ENCODE peak calls at places on chromosomes 11 and 22, in four cellular contexts. H is EL; I is stimulated activated CD4-positive, alpha-beta T cell treated with anti-CD3 and anti-CD28 coated beads, Interleukin-12 subunit alpha, Interleukin-12 subunit beta, amount 100 ng/mL, for 4 hours; S is NCI-H1694 treated with DMSO at 0.1 percent for 48 hours. A is an unnamed sample.

GRCh38 chr22:37378642-37379058 is 48.6 kb downstream of the ELFN2 start:
- DNase-seq in H (no peak), I (no peak), S (no peak), A (no peak)

GRCh38 chr22:44309647-44310046 is 3.1 kb downstream of the SHISAL1 start:
- DNase-seq in H (no peak), I (no peak), S (no peak), A (peak)

GRCh38 chr11:70824590-70825300 is 426.4 kb downstream of the CTTN start:
- DNase-seq in H (no peak), I (no peak), S (no peak), A (no peak)

GRCh38 chr11:6356503-6356902 is 33.8 kb upstream of the SMPD1 start:
- DNase-seq in H (no peak), I (no peak), S (no peak), A (no peak)

GRCh38 chr22:36398602-36399472 is 11.1 kb upstream of the MYH9 start:
- DNase-seq in H (peak), I (no peak), S (no peak), A (peak)

GRCh38 chr11:61541568-61541967 is 33.0 kb downstream of the LRRC10B start:
- DNase-seq in H (peak), I (no peak), S (no peak), A (peak)

GRCh38 chr11:8786933-8787332 is 104.3 kb downstream of the RPL27A start:
- DNase-seq in H (no peak), I (no peak), S (no peak), A (no peak)

GRCh38 chr11:12867531-12867930 is 141.6 kb upstream of the RASSF10 start:
- DNase-seq in H (no peak), I (no peak), S (no peak), A (no peak)

GRCh38 chr11:66958232-66958955 is at the start of gene PC:
- DNase-seq in H (peak), I (peak), S (peak), A (peak)

GRCh38 chr11:7673724-7674434 is 579 bp upstream of the CYB5R2 start:
- DNase-seq in H (peak), I (peak), S (no peak), A (peak)

GRCh38 chr11:110715541-110715940 is 3.3 kb upstream of the ARHGAP20 start:
- DNase-seq in H (peak), I (no peak), S (no peak), A (peak)

GRCh38 chr11:3853935-3854659 is 1.4 kb upstream of the STIM1 start:
- DNase-seq in H (no peak), I (peak), S (no peak), A (no peak)

GRCh38 chr22:41036924-41037323 is 55.5 kb upstream of the EP300 start:
- DNase-seq in H (no peak), I (no peak), S (no peak), A (no peak)

GRCh38 chr22:37230673-37231405 is 13.2 kb downstream of the RAC2 start:
- DNase-seq in H (no peak), I (peak), S (no peak), A (peak)

GRCh38 chr22:44620129-44620840 is 81.7 kb upstream of the PRR5 start:
- DNase-seq in H (peak), I (peak), S (peak), A (peak)

GRCh38 chr11:123307276-123307675 is 112.2 kb upstream of the CLMP start:
- DNase-seq in H (no peak), I (no peak), S (no peak), A (no peak)

GRCh38 chr11:87176044-87176443 is 138.3 kb downstream of the TMEM135 start:
- DNase-seq in H (peak), I (no peak), S (no peak), A (peak)

GRCh38 chr11:45259607-45260006 is 26.5 kb downstream of the SYT13 start:
- DNase-seq in H (peak), I (no peak), S (no peak), A (peak)

GRCh38 chr11:1442163-1442562 is 44.4 kb downstream of the MOB2 start:
- DNase-seq in H (no peak), I (no peak), S (no peak), A (no peak)

GRCh38 chr22:48803171-48803992 is 1024.3 kb downstream of the BRD1 start:
- DNase-seq in H (no peak), I (no peak), S (no peak), A (no peak)

GRCh38 chr11:95296621-95297025 is 65.6 kb upstream of the SESN3 start:
- DNase-seq in H (no peak), I (no peak), S (no peak), A (no peak)

GRCh38 chr11:71114124-71114851 is 138.1 kb downstream of the SHANK2 start:
- DNase-seq in H (no peak), I (no peak), S (peak), A (no peak)

GRCh38 chr11:120208777-120209176 is 2.1 kb upstream of the OAF start:
- DNase-seq in H (peak), I (no peak), S (no peak), A (peak)

GRCh38 chr22:37893583-37893983 is 12.5 kb upstream of the MICALL1 start:
- DNase-seq in H (no peak), I (no peak), S (no peak), A (no peak)

GRCh38 chr11:63609971-63610580 is 4.2 kb downstream of the PLAAT3 start:
- DNase-seq in H (peak), I (no peak), S (no peak), A (no peak)

GRCh38 chr11:103825469-103825868 is 211.0 kb upstream of the DDI1 start:
- DNase-seq in H (no peak), I (no peak), S (no peak), A (no peak)

GRCh38 chr22:35645646-35646045 is 2.6 kb upstream of the APOL6 start:
- DNase-seq in H (no peak), I (no peak), S (no peak), A (no peak)

GRCh38 chr22:49010086-49010863 is 817.4 kb downstream of the BRD1 start:
- DNase-seq in H (no peak), I (no peak), S (no peak), A (no peak)

A was measured in foreskin fibroblast.